ENCODE peak calls at places on chromosomes 7 and 10, in nine cellular contexts. Y is prostate gland, I is stomach, H is Panc1, R is suprapubic skin, Z is breast epithelium, M is spleen, K is transverse colon, B is H1. Q is an unnamed sample.

GRCh38 chr7:151346180-151346769 is 4.7 kb downstream of the NUB1 start:
- DNase-seq in Y (no peak), R (no peak), I (no peak), B (no peak), M (no peak), Z (no peak), K (peak; percentile 14), H (no peak), Q (no peak)

GRCh38 chr7:99624487-99624886 is 7.7 kb downstream of the ZSCAN25 start:
- DNase-seq in B (no peak), H (no peak), K (peak; percentile 34), I (no peak), Z (no peak), M (peak; percentile 83), R (no peak), Y (no peak), Q (no peak)

GRCh38 chr7:109456116-109456515 is 886.4 kb downstream of the DNAJB9 start:
- DNase-seq in B (no peak), I (no peak), Z (no peak), K (no peak), M (no peak), R (no peak), Y (no peak), H (no peak), Q (no peak)

GRCh38 chr7:7208524-7208923 is 26.2 kb downstream of the C1GALT1 start:
- DNase-seq in Y (no peak), Z (no peak), I (no peak), R (no peak), H (no peak), B (no peak), M (no peak), K (no peak), Q (no peak)

GRCh38 chr7:51366930-51367613 is 50.5 kb upstream of the COBL start:
- DNase-seq in I (peak; percentile 54), R (no peak), Y (peak; percentile 54), B (peak; percentile 51), H (no peak), K (peak; percentile 34), Z (no peak), M (no peak), Q (no peak)

GRCh38 chr10:69377936-69378335 is 38.8 kb downstream of the TACR2 start:
- DNase-seq in I (no peak), H (no peak), B (no peak), Y (no peak), R (no peak), K (no peak), Z (no peak), M (no peak), Q (no peak)

GRCh38 chr7:143217806-143218205 is 4.0 kb upstream of the TAS2R40 start:
- DNase-seq in R (no peak), M (no peak), H (no peak), K (no peak), Z (no peak), Y (no peak), I (no peak), B (no peak), Q (no peak)

GRCh38 chr7:153044981-153045380 is 285.4 kb downstream of the ACTR3B start:
- DNase-seq in H (no peak), Z (no peak), M (no peak), B (no peak), I (no peak), R (no peak), Y (no peak), K (no peak), Q (no peak)

GRCh38 chr10:8130973-8131911 is 76.8 kb downstream of the GATA3 start:
- DNase-seq in K (no peak), H (peak; percentile 35), M (no peak), B (no peak), Y (no peak), I (no peak), Z (no peak), R (no peak), Q (peak; percentile 27)

GRCh38 chr10:50501899-50502556 is 121.7 kb downstream of the SGMS1 start:
- DNase-seq in I (no peak), H (no peak), R (no peak), M (no peak), Z (no peak), Y (no peak), K (no peak), B (no peak), Q (no peak)

GRCh38 chr7:39540320-39540719 is 25.9 kb upstream of the YAE1 start:
- DNase-seq in K (peak; percentile 14), Z (no peak), R (no peak), Y (no peak), B (no peak), I (no peak), H (no peak), M (no peak), Q (no peak)

GRCh38 chr10:11472158-11472753 is 139.2 kb downstream of the USP6NL start:
- DNase-seq in M (peak; percentile 89), K (peak; percentile 58), I (peak; percentile 65), R (no peak), B (peak; percentile 70), Y (peak; percentile 43), H (peak; percentile 41), Z (no peak), Q (peak; percentile 39)

GRCh38 chr10:79178614-79179403 is 110.0 kb downstream of the ZMIZ1 start:
- DNase-seq in R (no peak), I (no peak), B (no peak), M (no peak), H (no peak), K (no peak), Z (no peak), Y (no peak), Q (no peak)

GRCh38 chr7:36967387-36967786 is 243.1 kb upstream of the AOAH start:
- DNase-seq in Z (peak; percentile 27), Y (no peak), B (peak; percentile 47), I (peak; percentile 57), R (peak; percentile 67), H (no peak), K (peak; percentile 24), M (no peak), Q (no peak)
- TF ChIP-seq POLR2AphosphoS5 in Z (no peak), Y (peak; percentile 27), B (no peak), I (no peak), R (no peak), H (no peak), K (no peak), M (no peak), Q (no peak)

DNA sequence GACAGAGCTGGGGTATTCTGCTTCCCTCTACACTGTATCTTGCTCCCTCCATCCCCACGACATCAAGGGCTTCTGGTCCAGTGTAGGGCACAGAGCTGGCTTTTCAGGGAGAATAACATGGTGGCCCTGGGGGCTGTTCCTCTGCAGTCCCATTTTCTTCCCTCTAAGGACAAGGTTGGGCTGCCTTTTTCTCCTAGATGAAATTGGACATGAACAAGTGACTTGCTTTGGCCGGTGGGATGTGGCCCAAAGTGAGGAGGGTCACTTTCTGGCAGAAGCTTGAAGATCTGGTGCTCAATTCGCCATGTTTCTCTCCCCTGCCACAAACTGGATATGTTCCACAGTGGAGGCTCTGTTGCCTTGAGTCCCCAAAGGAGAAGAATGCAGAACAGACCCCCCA is 235.7 kb downstream of the EMX2 start:
- DNase-seq in Y (no peak), I (no peak), K (no peak), H (no peak), M (no peak), R (no peak), B (no peak), Z (no peak), Q (no peak)
- TF ChIP-seq POLR2AphosphoS5 in Y (no peak), I (no peak), K (no peak), H (no peak), M (no peak), R (no peak), B (no peak), Z (no peak), Q (no peak)

GRCh38 chr7:101934618-101935017 is 117.2 kb downstream of the CUX1 start:
- DNase-seq in Z (no peak), R (no peak), H (no peak), Y (no peak), I (no peak), B (no peak), M (peak; percentile 16), K (peak; percentile 35), Q (no peak)

GRCh38 chr7:101932053-101932452 is 114.6 kb downstream of the CUX1 start:
- DNase-seq in H (no peak), I (no peak), K (no peak), M (peak; percentile 40), Y (no peak), Z (no peak), R (peak; percentile 17), B (no peak), Q (no peak)

GRCh38 chr7:101935521-101936141 is 118.2 kb downstream of the CUX1 start:
- DNase-seq in K (peak; percentile 62), M (peak; percentile 54), H (no peak), Z (no peak), I (peak; percentile 72), R (no peak), Y (no peak), B (no peak), Q (no peak)

GRCh38 chr7:101933685-101934084 is 116.3 kb downstream of the CUX1 start:
- DNase-seq in I (no peak), H (no peak), R (no peak), K (no peak), Z (no peak), Y (no peak), B (no peak), M (no peak), Q (no peak)

GRCh38 chr7:101933028-101933427 is 115.6 kb downstream of the CUX1 start:
- DNase-seq in I (no peak), Z (no peak), Y (no peak), R (no peak), M (no peak), H (no peak), B (no peak), K (no peak), Q (no peak)
- TF ChIP-seq POLR2AphosphoS5 in I (no peak), Z (no peak), Y (no peak), R (no peak), M (no peak), H (no peak), B (no peak), K (no peak), Q (no peak)

GRCh38 chr7:28069788-28070187 is 110.8 kb downstream of the JAZF1 start:
- DNase-seq in R (peak; percentile 68), H (no peak), K (peak; percentile 26), I (no peak), Z (no peak), B (no peak), Y (no peak), M (no peak), Q (no peak)
- TF ChIP-seq POLR2AphosphoS5 in R (no peak), H (no peak), K (no peak), I (no peak), Z (no peak), B (no peak), Y (no peak), M (no peak), Q (no peak)

DNA sequence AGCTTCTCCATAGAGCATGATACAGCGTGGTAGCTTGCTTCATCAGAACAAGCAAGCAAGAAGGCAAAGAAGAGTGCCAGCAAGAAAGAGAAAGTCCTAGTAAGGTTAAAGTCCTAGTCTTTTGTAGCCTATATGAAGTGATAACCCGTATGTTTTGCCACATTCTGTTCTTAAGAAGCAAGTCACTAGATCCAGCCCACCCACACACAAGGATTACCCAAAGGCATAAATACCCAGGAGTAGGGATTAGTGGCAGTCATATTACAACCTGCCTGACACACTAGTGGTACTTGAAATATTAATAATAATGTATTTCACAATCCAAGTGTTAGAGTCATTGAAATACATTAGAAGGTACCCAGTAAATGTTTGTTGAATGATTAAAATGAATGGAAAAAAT is 285.5 kb downstream of the HPSE2 start:
- DNase-seq in K (no peak), Y (no peak), H (no peak), R (no peak), B (no peak), Z (no peak), M (no peak), I (no peak), Q (no peak)
- TF ChIP-seq POLR2AphosphoS5 in K (no peak), Y (no peak), H (no peak), R (no peak), B (no peak), Z (no peak), M (no peak), I (no peak), Q (no peak)

Q was measured in GM12892.